ENCODE peak calls at places on chromosomes 5 and 9, in ten cellular contexts. I is RWPE2; V is AG04450; K is cardiac fibroblast; J is HCT116; H is Peyer's patch; U is type B pancreatic cell; O is left ventricle myocardium inferior; T is cardiac muscle cell; P is CD8-positive, alpha-beta T cell. G is an unnamed sample.
A peak's percentile ranks its signal among the peaks of the same experiment; 100 is the strongest.

GRCh38 chr9:37969558-37970300 is 65.8 kb upstream of the SLC25A51 start:
- DNase-seq in P (no peak), U (no peak), K (no peak), T (peak; percentile 40), J (no peak), O (no peak), H (peak; percentile 38), V (no peak), I (peak; percentile 43), G (no peak)

GRCh38 chr5:172758836-172759149 is 12.2 kb downstream of the DUSP1 start:
- DNase-seq in P (no peak), U (no peak), V (no peak), H (no peak), T (no peak), O (no peak), I (no peak), K (no peak), J (no peak), G (no peak)

GRCh38 chr5:171496431-171496830 is 77.0 kb downstream of the FGF18 start:
- DNase-seq in H (no peak), T (no peak), O (no peak), V (no peak), K (no peak), P (no peak), J (no peak), I (no peak), U (no peak), G (no peak)

GRCh38 chr5:75460532-75460931 is 50.9 kb downstream of the CERT1 start:
- DNase-seq in J (no peak), U (no peak), H (no peak), I (no peak), O (no peak), T (no peak), V (no peak), K (no peak), P (no peak), G (no peak)

GRCh38 chr5:175867587-175868347 is 3.6 kb upstream of the CPLX2 start:
- DNase-seq in H (peak; percentile 55), U (no peak), I (no peak), K (no peak), J (peak; percentile 48), V (no peak), T (peak; percentile 22), O (no peak), P (no peak), G (no peak)

GRCh38 chr5:62206150-62206829 is 99.7 kb upstream of the KIF2A start:
- DNase-seq in I (no peak), J (peak; percentile 38), U (no peak), H (no peak), V (no peak), P (no peak), K (no peak), T (peak; percentile 45), O (no peak), G (no peak)

GRCh38 chr5:175654346-175654745 is 3.5 kb upstream of the HRH2 start:
- DNase-seq in J (no peak), I (no peak), T (no peak), P (no peak), H (no peak), O (no peak), K (no peak), U (no peak), V (no peak), G (no peak)

GRCh38 chr9:119004618-119004990 is 364.6 kb downstream of the BRINP1 start:
- DNase-seq in V (no peak), K (peak; percentile 19), T (peak; percentile 89), H (no peak), I (peak; percentile 68), P (no peak), J (no peak), O (peak; percentile 48), U (no peak), G (peak; percentile 35)

GRCh38 chr5:74257645-74258328 is 382.7 kb downstream of the ENC1 start:
- DNase-seq in J (no peak), V (no peak), U (no peak), H (peak; percentile 66), O (peak; percentile 77), K (peak; percentile 90), P (no peak), I (no peak), T (no peak), G (no peak)

GRCh38 chr9:99823392-99824377 is 2.0 kb downstream of the NR4A3 start:
- DNase-seq in K (peak; percentile 47), J (no peak), O (peak; percentile 17), V (no peak), I (peak; percentile 64), P (peak; percentile 29), H (peak; percentile 56), U (peak; percentile 71), T (peak; percentile 46), G (no peak)

GRCh38 chr9:98191615-98192502 is 578 bp downstream of the CORO2A start:
- DNase-seq in T (peak; percentile 25), J (no peak), I (no peak), P (no peak), H (peak; percentile 83), K (no peak), O (no peak), V (no peak), U (no peak), G (no peak)

GRCh38 chr5:110973510-110973909 is 98.0 kb upstream of the TSLP start:
- DNase-seq in T (no peak), J (no peak), I (no peak), H (no peak), P (no peak), O (no peak), V (no peak), U (no peak), K (no peak), G (no peak)

GRCh38 chr9:129177443-129177790 is 644 bp downstream of the IER5L start:
- DNase-seq in O (no peak), P (no peak), H (no peak), J (no peak), T (peak; percentile 61), U (no peak), V (no peak), I (no peak), K (no peak), G (no peak)

GRCh38 chr9:129178983-129179382 is 922 bp upstream of the IER5L start:
- DNase-seq in U (no peak), K (no peak), V (no peak), I (no peak), H (no peak), P (no peak), T (peak; percentile 77), J (no peak), O (no peak), G (no peak)

GRCh38 chr9:129178579-129178909 is 483 bp upstream of the IER5L start:
- DNase-seq in I (no peak), U (no peak), K (no peak), H (no peak), O (no peak), V (no peak), P (no peak), J (no peak), T (no peak), G (no peak)

GRCh38 chr9:129176786-129177442 is 1.1 kb downstream of the IER5L start:
- DNase-seq in O (peak; percentile 42), U (no peak), V (no peak), T (peak; percentile 65), K (peak; percentile 55), H (peak; percentile 75), I (no peak), J (no peak), P (no peak), G (no peak)

DNA sequence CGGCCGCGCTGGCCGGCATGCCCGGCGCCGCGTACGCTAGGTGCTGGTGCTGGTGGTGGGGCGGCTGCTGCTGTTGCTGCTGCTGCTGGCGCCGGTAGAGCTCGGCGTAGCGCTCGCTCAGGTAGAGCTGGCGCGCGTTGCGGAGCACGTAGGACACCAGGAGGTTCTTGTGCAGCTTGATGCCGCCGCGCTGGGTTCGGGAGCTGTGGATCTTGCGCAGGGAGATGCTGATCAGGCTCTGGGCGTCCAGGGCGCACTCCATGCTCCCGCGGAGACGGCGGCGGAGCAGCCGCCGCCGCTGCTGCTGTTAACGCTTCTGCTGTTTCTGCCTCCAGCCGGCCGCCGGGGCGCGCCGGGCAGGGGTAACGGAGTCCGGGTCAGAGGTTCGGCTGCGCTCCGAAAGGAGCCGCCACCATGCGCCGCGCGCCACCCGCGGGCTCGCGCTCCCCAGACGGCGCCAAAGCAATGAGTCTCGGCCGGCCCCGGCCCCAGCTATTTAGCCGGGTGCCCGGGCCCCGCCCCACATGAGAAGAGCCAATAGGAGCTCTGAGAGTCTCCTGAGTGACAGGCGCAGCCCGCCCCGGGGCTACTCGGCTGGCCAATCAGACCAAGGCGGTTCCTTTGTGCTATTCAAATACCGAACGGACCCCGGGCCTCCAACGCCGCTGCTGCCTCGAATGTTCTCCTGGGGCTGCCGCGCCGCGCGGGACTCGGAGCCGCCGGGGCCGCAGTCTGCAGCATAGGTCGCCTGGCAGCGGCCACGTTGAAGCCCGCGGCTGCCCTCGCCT is at the start of gene IER5L:
- DNase-seq in I (peak; percentile 93), P (peak; percentile 92), U (peak; percentile 99), H (peak; percentile 96), O (peak; percentile 95), V (peak; percentile 88), K (peak; percentile 98), T (peak; percentile 98), J (peak; percentile 91), G (peak; percentile 77)
- TF ChIP-seq CTCF in I (no peak), P (no peak), U (no peak), H (no peak), O (no peak), V (no peak), K (no peak), T (no peak), J (no peak), G (no peak)

GRCh38 chr5:55712023-55712859 is at the start of gene SLC38A9:
- DNase-seq in V (peak; percentile 71), K (peak; percentile 95), T (peak; percentile 97), J (peak; percentile 83), P (peak; percentile 83), H (peak; percentile 96), O (peak; percentile 96), U (peak; percentile 96), I (peak; percentile 97), G (peak; percentile 57)
- TF ChIP-seq CTCF in V (no peak), K (no peak), T (no peak), J (no peak), P (no peak), H (no peak), O (no peak), U (no peak), I (no peak), G (no peak)

GRCh38 chr5:98349251-98349989 is 424.0 kb upstream of the RGMB start:
- DNase-seq in K (peak; percentile 38), I (no peak), J (peak; percentile 8), H (no peak), T (no peak), P (no peak), V (no peak), U (no peak), O (no peak), G (no peak)
- TF ChIP-seq CTCF in K (peak; percentile 80), I (peak; percentile 59), J (peak; percentile 37), H (no peak), T (peak; percentile 40), P (no peak), V (peak; percentile 61), U (peak; percentile 65), O (no peak), G (peak; percentile 67)

DNA sequence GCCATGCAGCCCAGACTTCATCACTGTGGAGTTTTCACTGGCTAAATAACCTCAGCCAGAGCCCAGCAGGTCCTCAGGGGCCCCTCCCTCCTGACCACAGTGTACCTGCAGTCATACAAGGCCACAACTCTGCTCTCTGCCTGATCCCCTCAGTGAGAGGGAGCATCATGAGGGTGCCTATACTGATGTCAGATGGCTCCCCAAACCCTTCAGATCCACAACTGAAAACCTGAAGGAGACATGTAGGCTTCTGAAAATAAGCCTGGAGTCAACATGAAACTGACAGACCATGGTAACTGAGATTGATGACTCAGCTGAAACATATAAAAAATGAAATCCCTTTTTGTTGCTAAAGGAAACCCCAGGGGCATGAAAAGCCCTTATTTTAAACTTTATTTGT is 68.5 kb downstream of the FGF1 start:
- DNase-seq in P (no peak), H (no peak), J (no peak), K (no peak), T (no peak), V (no peak), I (no peak), O (no peak), U (no peak), G (no peak)
- TF ChIP-seq CTCF in P (no peak), H (no peak), J (no peak), K (no peak), T (no peak), V (no peak), I (no peak), O (no peak), U (no peak), G (no peak)

G was measured in AG09309.